ENCODE peak calls at places on chromosomes 13 and 19, in five cellular contexts. M is B cell, X is upper lobe of right lung, Y is BE2C, O is neural crest cell. T is an unnamed sample.

GRCh38 chr19:9968820-9969687 is 32.7 kb upstream of the OLFM2 start:
- DNase-seq in M (no peak), X (no peak), Y (no peak), O (no peak), T (no peak)

GRCh38 chr19:28883241-28883693 is 329.7 kb downstream of the UQCRFS1 start:
- DNase-seq in M (no peak), X (no peak), Y (no peak), O (no peak), T (peak; percentile 77)

GRCh38 chr13:44573071-44573470 is 3.1 kb downstream of the TSC22D1 start:
- DNase-seq in M (no peak), X (no peak), Y (no peak), O (no peak), T (no peak)

GRCh38 chr13:49421391-49421790 is 22.5 kb downstream of the CAB39L start:
- DNase-seq in M (peak; percentile 32), X (no peak), Y (peak; percentile 33), O (no peak), T (no peak)

GRCh38 chr19:44260695-44261446 is 1.2 kb downstream of the ZNF233 start:
- DNase-seq in M (no peak), X (no peak), Y (no peak), O (no peak), T (no peak)

GRCh38 chr19:50325310-50326100 is 3.7 kb downstream of the KCNC3 start:
- DNase-seq in M (peak; percentile 89), X (peak; percentile 87), Y (peak; percentile 96), O (peak; percentile 87), T (no peak)

GRCh38 chr19:3075605-3076431 is 13.5 kb upstream of the TLE5 start:
- DNase-seq in M (peak; percentile 89), X (peak; percentile 86), Y (peak; percentile 73), O (peak; percentile 63), T (no peak)

GRCh38 chr13:49972709-49973108 is 24.1 kb upstream of the TRIM13 start:
- DNase-seq in M (no peak), X (no peak), Y (no peak), O (no peak), T (no peak)

GRCh38 chr19:51439021-51439465 is 19.2 kb downstream of the SIGLEC8 start:
- DNase-seq in M (peak; percentile 68), X (peak; percentile 35), Y (no peak), O (no peak), T (no peak)

GRCh38 chr19:17475541-17476115 is 5.3 kb downstream of the SLC27A1 start:
- DNase-seq in M (no peak), X (no peak), Y (no peak), O (peak; percentile 39), T (peak; percentile 84)

GRCh38 chr13:20671789-20672188 is 31.7 kb upstream of the IL17D start:
- DNase-seq in M (no peak), X (no peak), Y (no peak), O (no peak), T (no peak)

GRCh38 chr13:90455861-90456260 is 891.6 kb upstream of the MIR17HG start:
- DNase-seq in M (no peak), X (no peak), Y (no peak), O (no peak), T (no peak)

GRCh38 chr13:20182231-20182846 is 10.4 kb downstream of the GJB2 start:
- DNase-seq in M (peak; percentile 77), X (no peak), Y (peak; percentile 58), O (peak; percentile 37), T (no peak)

GRCh38 chr19:6737873-6738725 is 719 bp upstream of the GPR108 start:
- DNase-seq in M (peak; percentile 77), X (peak; percentile 95), Y (peak; percentile 72), O (peak; percentile 41), T (peak; percentile 100)

GRCh38 chr19:5534787-5535586 is 32.8 kb downstream of the TINCR start:
- DNase-seq in M (no peak), X (no peak), Y (peak; percentile 33), O (peak; percentile 52), T (no peak)

GRCh38 chr19:7975037-7975436 is 30.4 kb downstream of the ELAVL1 start:
- DNase-seq in M (no peak), X (no peak), Y (no peak), O (no peak), T (no peak)

GRCh38 chr19:13790354-13790753 is 4.9 kb upstream of the ZSWIM4 start:
- DNase-seq in M (no peak), X (no peak), Y (no peak), O (no peak), T (no peak)

GRCh38 chr13:113808058-113808834 is 49.2 kb downstream of the TMEM255B start:
- DNase-seq in M (no peak), X (no peak), Y (no peak), O (no peak), T (no peak)

GRCh38 chr13:30927595-30927994 is 4.9 kb upstream of the TEX26 start:
- DNase-seq in M (no peak), X (no peak), Y (no peak), O (no peak), T (no peak)

GRCh38 chr19:18291590-18292459 is 10.4 kb upstream of the JUND start:
- DNase-seq in M (peak; percentile 94), X (peak; percentile 97), Y (peak; percentile 71), O (peak; percentile 49), T (peak; percentile 96)

GRCh38 chr19:39398297-39398864 is 7.2 kb downstream of the MED29 start:
- DNase-seq in M (peak; percentile 59), X (peak; percentile 87), Y (no peak), O (no peak), T (peak; percentile 91)

GRCh38 chr13:29740961-29741360 is 109.5 kb downstream of the UBL3 start:
- DNase-seq in M (no peak), X (no peak), Y (no peak), O (no peak), T (no peak)

GRCh38 chr13:111217661-111218060 is 102.6 kb downstream of the ARHGEF7 start:
- DNase-seq in M (no peak), X (peak; percentile 78), Y (no peak), O (no peak), T (no peak)

GRCh38 chr13:99961634-99962033 is 9.9 kb downstream of the ZIC5 start:
- DNase-seq in M (no peak), X (no peak), Y (no peak), O (no peak), T (no peak)

GRCh38 chr13:99958402-99959126 is 13.0 kb downstream of the ZIC5 start:
- DNase-seq in M (no peak), X (no peak), Y (no peak), O (no peak), T (no peak)

GRCh38 chr13:99959127-99959529 is 12.4 kb downstream of the ZIC5 start:
- DNase-seq in M (no peak), X (no peak), Y (no peak), O (no peak), T (no peak)

GRCh38 chr13:99960663-99961440 is 10.7 kb downstream of the ZIC5 start:
- DNase-seq in M (no peak), X (no peak), Y (no peak), O (no peak), T (no peak)

GRCh38 chr13:99959538-99960230 is 11.9 kb downstream of the ZIC5 start:
- DNase-seq in M (peak; percentile 34), X (no peak), Y (no peak), O (peak; percentile 55), T (no peak)
- TF ChIP-seq CTCF in M (no peak), X (no peak), Y (no peak), O (peak; percentile 54), T (no peak)

GRCh38 chr19:45883586-45883880 is 2.4 kb downstream of the IRF2BP1 start:
- DNase-seq in M (no peak), X (no peak), Y (no peak), O (no peak), T (no peak)
- TF ChIP-seq CTCF in M (peak; percentile 75), X (no peak), Y (no peak), O (peak; percentile 27), T (no peak)

DNA sequence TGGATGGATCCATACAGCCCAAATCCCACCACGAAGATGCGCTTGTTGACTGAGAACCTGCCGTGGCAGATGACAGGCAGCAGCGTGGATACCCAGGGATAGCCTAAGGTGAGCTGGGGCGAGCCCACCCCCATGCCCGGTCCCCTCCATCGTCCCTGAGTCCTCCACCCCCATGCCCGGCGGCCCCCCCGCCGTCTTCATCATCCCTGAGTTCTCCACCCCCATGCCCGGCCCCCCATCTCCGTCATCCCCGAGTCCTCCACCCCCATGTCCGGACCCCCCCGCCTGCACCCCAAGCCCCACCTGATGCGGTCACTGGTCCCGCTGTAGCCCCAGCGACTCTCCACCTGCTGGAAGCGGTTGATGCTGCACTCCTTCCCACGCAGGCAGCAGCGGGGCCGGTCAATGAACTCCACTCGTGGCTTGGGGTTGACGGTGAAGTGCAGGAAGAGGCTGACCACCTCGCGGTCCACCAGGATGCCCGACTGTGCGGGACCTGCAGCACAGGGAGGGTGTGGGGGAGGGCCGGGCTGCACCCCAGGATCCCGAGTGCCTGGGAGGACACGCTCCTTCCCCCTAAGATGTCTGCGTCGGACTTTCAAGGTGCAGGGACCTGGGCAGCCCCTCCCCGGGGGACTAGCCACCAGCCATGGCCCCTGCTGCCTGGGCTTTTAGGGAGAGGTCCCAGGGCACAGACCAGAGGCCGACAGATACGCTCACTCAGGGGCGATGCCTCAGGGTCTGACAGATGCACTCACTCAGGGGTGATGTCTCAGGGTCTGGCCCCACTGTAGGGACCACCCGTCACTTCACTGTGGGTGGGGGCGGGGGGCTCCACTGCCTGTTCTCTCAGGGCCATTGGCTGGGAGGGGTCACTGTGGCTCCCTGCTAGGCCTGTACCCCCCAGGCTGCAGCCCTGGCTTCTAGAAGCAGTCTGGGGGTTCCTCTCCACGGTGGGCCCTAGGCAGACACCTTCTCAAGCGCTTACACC is 28.0 kb downstream of the BTBD2 start:
- DNase-seq in M (no peak), X (no peak), Y (no peak), O (no peak), T (no peak)
- TF ChIP-seq CTCF in M (no peak), X (no peak), Y (no peak), O (no peak), T (no peak)

GRCh38 chr13:76976488-76976887 is 15.4 kb upstream of the CLN5 start:
- DNase-seq in M (no peak), X (no peak), Y (no peak), O (no peak), T (no peak)

GRCh38 chr13:76976929-76977328 is 15.0 kb upstream of the CLN5 start:
- DNase-seq in M (no peak), X (no peak), Y (no peak), O (no peak), T (no peak)

GRCh38 chr13:76983676-76984075 is 8.2 kb upstream of the CLN5 start:
- DNase-seq in M (no peak), X (no peak), Y (no peak), O (no peak), T (no peak)

GRCh38 chr13:76982051-76982450 is 9.8 kb upstream of the CLN5 start:
- DNase-seq in M (no peak), X (no peak), Y (no peak), O (no peak), T (no peak)

GRCh38 chr13:76980075-76980718 is 11.7 kb upstream of the CLN5 start:
- DNase-seq in M (peak; percentile 89), X (peak; percentile 91), Y (peak; percentile 92), O (peak; percentile 94), T (peak; percentile 83)
- TF ChIP-seq CTCF in M (peak; percentile 99), X (peak; percentile 97), Y (peak; percentile 94), O (peak; percentile 98), T (peak; percentile 68)

T was measured in sigmoid colon.